ENCODE peak calls at places on chromosomes 4 and X, in nine cellular contexts. Z is stimulated activated CD4-positive, alpha-beta T cell treated with anti-CD3 and anti-CD28 coated beads, Interleukin-2, amount 100 ng/mL, for 24 hours; G is mesothelial cell of epicardium; A is amniotic stem cell; R is heart right ventricle; K is CD14-positive monocyte; Y is right cardiac atrium; F is M059J; B is NCI-H2081. C is an unnamed sample.

GRCh38 chr4:67573193-67573592 is 14.7 kb downstream of the STAP1 start:
- DNase-seq in Z (no peak), G (no peak), A (no peak), R (no peak), K (no peak), Y (no peak), F (no peak), B (no peak), C (no peak)

GRCh38 chr4:186190456-186191265 is 706 bp upstream of the CYP4V2 start:
- DNase-seq in Z (peak), G (peak), A (peak), R (peak), K (no peak), Y (peak), F (peak), B (peak), C (no peak)

GRCh38 chr4:33078145-33078544 is 2358.0 kb downstream of the PCDH7 start:
- DNase-seq in Z (no peak), G (no peak), A (no peak), R (no peak), K (no peak), Y (no peak), F (no peak), B (no peak), C (no peak)

GRCh38 chr4:144748814-144749555 is 103.0 kb downstream of the HHIP start:
- DNase-seq in Z (no peak), G (no peak), A (no peak), R (no peak), K (no peak), Y (no peak), F (no peak), B (no peak), C (peak)

GRCh38 chr4:150664935-150665334 is 83.0 kb downstream of the MAB21L2 start:
- DNase-seq in Z (no peak), G (no peak), A (no peak), R (no peak), K (no peak), Y (no peak), F (peak), B (no peak), C (no peak)

GRCh38 chrX:39516399-39516798 is 581.4 kb downstream of the BCOR start:
- DNase-seq in Z (no peak), G (no peak), A (no peak), R (no peak), K (no peak), Y (no peak), F (no peak), B (no peak), C (no peak)

GRCh38 chrX:108168961-108169740 is 77.6 kb downstream of the ATG4A start:
- DNase-seq in Z (no peak), G (no peak), A (no peak), R (no peak), K (no peak), Y (no peak), F (no peak), B (no peak), C (no peak)

GRCh38 chrX:40434947-40435346 is 145.8 kb upstream of the ATP6AP2 start:
- DNase-seq in Z (no peak), G (no peak), A (no peak), R (no peak), K (peak), Y (peak), F (peak), B (no peak), C (peak)

GRCh38 chrX:79462458-79462857 is 95.3 kb upstream of the ITM2A start:
- DNase-seq in Z (no peak), G (no peak), A (no peak), R (no peak), K (no peak), Y (no peak), F (no peak), B (no peak), C (no peak)

GRCh38 chr4:41204400-41204978 is 9.9 kb downstream of the APBB2 start:
- DNase-seq in Z (no peak), G (no peak), A (no peak), R (peak), K (no peak), Y (peak), F (peak), B (no peak), C (peak)

GRCh38 chrX:21838937-21839333 is 482 bp upstream of the MBTPS2 start:
- DNase-seq in Z (no peak), G (no peak), A (no peak), R (no peak), K (no peak), Y (no peak), F (peak), B (peak), C (peak)

GRCh38 chr4:133045288-133045687 is 103.8 kb upstream of the PCDH10 start:
- DNase-seq in Z (no peak), G (no peak), A (no peak), R (no peak), K (no peak), Y (no peak), F (no peak), B (no peak), C (no peak)

GRCh38 chr4:157655101-157655818 is 434.7 kb downstream of the GRIA2 start:
- DNase-seq in Z (no peak), G (no peak), A (no peak), R (no peak), K (no peak), Y (no peak), F (no peak), B (no peak), C (no peak)

GRCh38 chrX:47658301-47658683 is 688 bp downstream of the UXT start:
- DNase-seq in Z (no peak), G (no peak), A (no peak), R (no peak), K (no peak), Y (no peak), F (no peak), B (no peak), C (no peak)

GRCh38 chrX:100994352-100995281 is 25.1 kb downstream of the ARL13A start:
- DNase-seq in Z (peak), G (no peak), A (no peak), R (no peak), K (no peak), Y (no peak), F (peak), B (no peak), C (peak)

GRCh38 chrX:150352114-150352513 is 11.0 kb upstream of the MAMLD1 start:
- DNase-seq in Z (no peak), G (no peak), A (no peak), R (no peak), K (no peak), Y (no peak), F (peak), B (no peak), C (no peak)

GRCh38 chr4:38678078-38678477 is 14.1 kb downstream of the KLF3 start:
- DNase-seq in Z (no peak), G (no peak), A (peak), R (no peak), K (no peak), Y (no peak), F (peak), B (no peak), C (peak)

GRCh38 chrX:131812847-131813825 is 210.0 kb upstream of the STK26 start:
- DNase-seq in Z (peak), G (no peak), A (no peak), R (no peak), K (peak), Y (peak), F (peak), B (peak), C (peak)

GRCh38 chr4:155999743-156000142 is 46.1 kb upstream of the CTSO start:
- DNase-seq in Z (no peak), G (no peak), A (no peak), R (peak), K (no peak), Y (peak), F (peak), B (no peak), C (peak)

GRCh38 chrX:137032378-137032694 is 1.5 kb downstream of the GPR101 start:
- DNase-seq in Z (no peak), G (no peak), A (no peak), R (no peak), K (no peak), Y (no peak), F (no peak), B (no peak), C (no peak)

GRCh38 chrX:115138040-115138439 is 51.2 kb upstream of the RBMXL3 start:
- DNase-seq in Z (no peak), G (no peak), A (no peak), R (no peak), K (no peak), Y (no peak), F (no peak), B (no peak), C (no peak)

GRCh38 chrX:47078129-47079043 is at the start of gene RGN:
- DNase-seq in Z (no peak), G (no peak), A (no peak), R (peak), K (no peak), Y (peak), F (no peak), B (no peak), C (peak)

GRCh38 chr4:25100156-25100555 is 60.1 kb downstream of the SEPSECS start:
- DNase-seq in Z (no peak), G (no peak), A (no peak), R (no peak), K (no peak), Y (no peak), F (no peak), B (no peak), C (no peak)

GRCh38 chr4:1396806-1397455 is 9.3 kb downstream of the NKX1-1 start:
- DNase-seq in Z (no peak), G (no peak), A (no peak), R (no peak), K (peak), Y (peak), F (no peak), B (no peak), C (no peak)

C was measured in astrocyte of the hippocampus.